ENCODE peak calls at places on chromosome 19, in nine cellular contexts. N, S, Q, P, C, F, E, K and I are unnamed samples.

GRCh38 chr19:46296722-46297431 is at the start of gene HIF3A:
- DNase-seq in N (no peak), S (peak), Q (peak), P (no peak), C (peak), F (peak), E (peak), K (no peak), I (peak)

GRCh38 chr19:15584541-15585115 is 30.4 kb upstream of the CYP4F8 start:
- DNase-seq in N (peak), S (peak), Q (peak), P (peak), C (no peak), F (peak), E (peak), K (peak), I (peak)

GRCh38 chr19:17136026-17136425 is 60.4 kb downstream of the MYO9B start:
- DNase-seq in N (no peak), S (peak), Q (no peak), P (no peak), C (no peak), F (no peak), E (peak), K (no peak), I (no peak)

GRCh38 chr19:15780595-15781418 is 6.7 kb upstream of the OR10H5 start:
- DNase-seq in N (no peak), S (no peak), Q (no peak), P (no peak), C (no peak), F (peak), E (no peak), K (no peak), I (no peak)

GRCh38 chr19:45577111-45577905 is 7.3 kb downstream of the OPA3 start:
- DNase-seq in N (no peak), S (peak), Q (peak), P (no peak), C (no peak), F (peak), E (peak), K (peak), I (no peak)

GRCh38 chr19:28425431-28425931 is 787.5 kb downstream of the UQCRFS1 start:
- DNase-seq in N (no peak), S (no peak), Q (no peak), P (no peak), C (no peak), F (no peak), E (no peak), K (no peak), I (no peak)

GRCh38 chr19:2167896-2168618 is 4.3 kb downstream of the DOT1L start:
- DNase-seq in N (no peak), S (no peak), Q (peak), P (no peak), C (peak), F (peak), E (no peak), K (peak), I (peak)

GRCh38 chr19:3201072-3201700 is 15.5 kb downstream of the NCLN start:
- DNase-seq in N (no peak), S (no peak), Q (no peak), P (no peak), C (no peak), F (no peak), E (no peak), K (no peak), I (no peak)

GRCh38 chr19:1668339-1669123 is 16.1 kb upstream of the TCF3 start:
- DNase-seq in N (peak), S (peak), Q (peak), P (no peak), C (peak), F (no peak), E (peak), K (no peak), I (peak)

GRCh38 chr19:49930483-49931011 is 1.2 kb upstream of the NUP62 start:
- DNase-seq in N (peak), S (peak), Q (no peak), P (no peak), C (no peak), F (no peak), E (peak), K (no peak), I (peak)

GRCh38 chr19:28883241-28883693 is 329.7 kb downstream of the UQCRFS1 start:
- DNase-seq in N (no peak), S (peak), Q (peak), P (no peak), C (peak), F (peak), E (peak), K (peak), I (no peak)

GRCh38 chr19:12364391-12365093 is 941 bp downstream of the ZNF442 start:
- DNase-seq in N (no peak), S (peak), Q (peak), P (no peak), C (peak), F (peak), E (no peak), K (peak), I (peak)

GRCh38 chr19:53771133-53771532 is 53.0 kb downstream of the NLRP12 start:
- DNase-seq in N (no peak), S (peak), Q (no peak), P (no peak), C (no peak), F (no peak), E (no peak), K (no peak), I (no peak)

GRCh38 chr19:3397266-3398022 is 31.1 kb downstream of the NFIC start:
- DNase-seq in N (no peak), S (peak), Q (peak), P (no peak), C (no peak), F (peak), E (peak), K (no peak), I (no peak)

GRCh38 chr19:18046066-18046718 is 38.2 kb downstream of the ARRDC2 start:
- DNase-seq in N (no peak), S (no peak), Q (peak), P (no peak), C (no peak), F (no peak), E (no peak), K (peak), I (peak)

GRCh38 chr19:48702701-48703100 is 6.9 kb downstream of the FUT2 start:
- DNase-seq in N (no peak), S (no peak), Q (no peak), P (no peak), C (no peak), F (no peak), E (no peak), K (no peak), I (no peak)

GRCh38 chr19:55146078-55146647 is 2.8 kb downstream of the TNNT1 start:
- DNase-seq in N (no peak), S (peak), Q (no peak), P (no peak), C (no peak), F (no peak), E (peak), K (no peak), I (no peak)

GRCh38 chr19:17234911-17235617 is 9.0 kb downstream of the OCEL1 start:
- DNase-seq in N (peak), S (peak), Q (peak), P (peak), C (peak), F (peak), E (peak), K (peak), I (no peak)

GRCh38 chr19:31979949-31980670 is 365.3 kb upstream of the ZNF507 start:
- DNase-seq in N (no peak), S (no peak), Q (no peak), P (no peak), C (no peak), F (peak), E (peak), K (no peak), I (no peak)

GRCh38 chr19:17938092-17938845 is 5.5 kb downstream of the CCDC124 start:
- DNase-seq in N (peak), S (peak), Q (peak), P (peak), C (peak), F (peak), E (peak), K (peak), I (peak)

GRCh38 chr19:8206147-8207087 is 2.8 kb upstream of the CERS4 start:
- DNase-seq in N (no peak), S (peak), Q (no peak), P (no peak), C (no peak), F (no peak), E (peak), K (no peak), I (no peak)

GRCh38 chr19:48878219-48879024 is 6.2 kb downstream of the PPP1R15A start:
- DNase-seq in N (no peak), S (no peak), Q (peak), P (peak), C (no peak), F (peak), E (no peak), K (peak), I (no peak)

GRCh38 chr19:57302020-57302465 is 18.2 kb upstream of the ZNF543 start:
- DNase-seq in N (no peak), S (no peak), Q (peak), P (no peak), C (no peak), F (no peak), E (no peak), K (peak), I (no peak)

GRCh38 chr19:16293133-16294085 is 31.2 kb upstream of the KLF2 start:
- DNase-seq in N (no peak), S (no peak), Q (peak), P (no peak), C (no peak), F (peak), E (no peak), K (peak), I (peak)

GRCh38 chr19:50184196-50184595 is 19.2 kb upstream of the MYH14 start:
- DNase-seq in N (no peak), S (no peak), Q (no peak), P (no peak), C (no peak), F (no peak), E (no peak), K (no peak), I (no peak)

GRCh38 chr19:10388957-10389356 is 8.6 kb upstream of the TYK2 start:
- DNase-seq in N (peak), S (peak), Q (peak), P (peak), C (peak), F (peak), E (peak), K (peak), I (peak)

GRCh38 chr19:38247734-38248268 is 8.4 kb downstream of the PPP1R14A start:
- DNase-seq in N (no peak), S (no peak), Q (no peak), P (no peak), C (no peak), F (no peak), E (peak), K (no peak), I (no peak)

GRCh38 chr19:46381346-46381745 is 32.0 kb downstream of the CCDC8 start:
- DNase-seq in N (no peak), S (no peak), Q (no peak), P (no peak), C (no peak), F (no peak), E (no peak), K (no peak), I (peak)

GRCh38 chr19:45424191-45425058 is 708 bp upstream of the ERCC1 start:
- DNase-seq in N (peak), S (peak), Q (peak), P (no peak), C (no peak), F (peak), E (peak), K (peak), I (peak)

GRCh38 chr19:10309423-10309822 is at the start of gene ZGLP1:
- DNase-seq in N (no peak), S (no peak), Q (no peak), P (no peak), C (no peak), F (no peak), E (no peak), K (no peak), I (no peak)

GRCh38 chr19:4914736-4915501 is 5.6 kb downstream of the UHRF1 start:
- DNase-seq in N (peak), S (no peak), Q (peak), P (peak), C (no peak), F (peak), E (no peak), K (peak), I (no peak)

GRCh38 chr19:44723952-44724319 is 24.6 kb upstream of the BCL3 start:
- DNase-seq in N (peak), S (peak), Q (peak), P (peak), C (peak), F (peak), E (peak), K (peak), I (peak)

DNA sequence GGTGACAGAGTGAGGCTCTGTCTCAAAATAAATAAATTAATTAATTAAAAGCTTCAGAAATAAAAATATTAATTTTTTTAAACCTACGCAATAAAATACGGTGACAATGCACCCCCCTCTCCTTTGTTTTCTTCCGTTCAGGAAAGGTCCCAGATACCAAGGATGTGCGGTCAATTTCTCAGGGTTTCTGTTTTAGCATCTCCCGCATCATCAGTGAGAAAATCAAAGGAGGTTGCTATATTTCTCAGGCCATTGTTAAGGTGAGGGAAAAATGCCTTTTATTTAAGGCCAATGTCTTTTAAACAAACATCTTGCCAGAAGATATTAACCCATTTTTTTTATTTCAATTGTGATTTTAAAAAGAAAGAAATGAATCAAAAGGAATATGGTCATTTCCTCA is 111.7 kb downstream of the INSR start:
- DNase-seq in N (no peak), S (no peak), Q (no peak), P (no peak), C (no peak), F (no peak), E (no peak), K (no peak), I (no peak)
- H3K4me3 ChIP-seq in N (no peak), S (no peak), Q (no peak), P (no peak), C (no peak), F (no peak), E (no peak), K (no peak), I (no peak)

GRCh38 chr19:35066121-35066520 is 24.6 kb downstream of the HPN start:
- DNase-seq in N (no peak), S (no peak), Q (no peak), P (no peak), C (no peak), F (no peak), E (no peak), K (no peak), I (no peak)

GRCh38 chr19:35066691-35067563 is 25.4 kb downstream of the HPN start:
- DNase-seq in N (peak), S (peak), Q (peak), P (peak), C (peak), F (peak), E (peak), K (peak), I (peak)

GRCh38 chr19:35063940-35064818 is 22.7 kb downstream of the HPN start:
- DNase-seq in N (no peak), S (no peak), Q (peak), P (no peak), C (no peak), F (no peak), E (no peak), K (peak), I (no peak)

GRCh38 chr19:35062942-35063341 is 21.4 kb downstream of the HPN start:
- DNase-seq in N (no peak), S (no peak), Q (no peak), P (no peak), C (no peak), F (no peak), E (no peak), K (no peak), I (no peak)

DNA sequence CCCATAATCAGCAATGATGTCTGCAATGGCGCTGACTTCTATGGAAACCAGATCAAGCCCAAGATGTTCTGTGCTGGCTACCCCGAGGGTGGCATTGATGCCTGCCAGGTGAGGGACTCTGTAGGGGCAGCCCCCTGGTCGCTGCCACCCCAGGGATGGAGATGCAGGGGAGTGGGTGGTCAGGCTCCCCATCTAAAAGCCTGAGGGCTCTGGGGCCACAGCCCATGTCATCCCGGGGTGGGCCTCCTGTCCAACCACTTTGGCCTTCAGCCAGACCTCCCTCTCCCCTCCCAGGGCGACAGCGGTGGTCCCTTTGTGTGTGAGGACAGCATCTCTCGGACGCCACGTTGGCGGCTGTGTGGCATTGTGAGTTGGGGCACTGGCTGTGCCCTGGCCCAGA is 24.1 kb downstream of the HPN start:
- DNase-seq in N (no peak), S (no peak), Q (no peak), P (no peak), C (no peak), F (no peak), E (no peak), K (no peak), I (no peak)
- H3K27ac ChIP-seq in N (no peak), S (no peak), Q (no peak), P (no peak), C (no peak), F (no peak), E (no peak), K (no peak), I (no peak)

GRCh38 chr19:342128-342455 is 2.5 kb downstream of the MIER2 start:
- DNase-seq in N (no peak), S (no peak), Q (no peak), P (no peak), C (no peak), F (no peak), E (no peak), K (no peak), I (no peak)
- H3K4me3 ChIP-seq in N (no peak), S (peak), Q (peak), P (no peak), C (no peak), F (no peak), E (peak), K (no peak), I (no peak)

DNA sequence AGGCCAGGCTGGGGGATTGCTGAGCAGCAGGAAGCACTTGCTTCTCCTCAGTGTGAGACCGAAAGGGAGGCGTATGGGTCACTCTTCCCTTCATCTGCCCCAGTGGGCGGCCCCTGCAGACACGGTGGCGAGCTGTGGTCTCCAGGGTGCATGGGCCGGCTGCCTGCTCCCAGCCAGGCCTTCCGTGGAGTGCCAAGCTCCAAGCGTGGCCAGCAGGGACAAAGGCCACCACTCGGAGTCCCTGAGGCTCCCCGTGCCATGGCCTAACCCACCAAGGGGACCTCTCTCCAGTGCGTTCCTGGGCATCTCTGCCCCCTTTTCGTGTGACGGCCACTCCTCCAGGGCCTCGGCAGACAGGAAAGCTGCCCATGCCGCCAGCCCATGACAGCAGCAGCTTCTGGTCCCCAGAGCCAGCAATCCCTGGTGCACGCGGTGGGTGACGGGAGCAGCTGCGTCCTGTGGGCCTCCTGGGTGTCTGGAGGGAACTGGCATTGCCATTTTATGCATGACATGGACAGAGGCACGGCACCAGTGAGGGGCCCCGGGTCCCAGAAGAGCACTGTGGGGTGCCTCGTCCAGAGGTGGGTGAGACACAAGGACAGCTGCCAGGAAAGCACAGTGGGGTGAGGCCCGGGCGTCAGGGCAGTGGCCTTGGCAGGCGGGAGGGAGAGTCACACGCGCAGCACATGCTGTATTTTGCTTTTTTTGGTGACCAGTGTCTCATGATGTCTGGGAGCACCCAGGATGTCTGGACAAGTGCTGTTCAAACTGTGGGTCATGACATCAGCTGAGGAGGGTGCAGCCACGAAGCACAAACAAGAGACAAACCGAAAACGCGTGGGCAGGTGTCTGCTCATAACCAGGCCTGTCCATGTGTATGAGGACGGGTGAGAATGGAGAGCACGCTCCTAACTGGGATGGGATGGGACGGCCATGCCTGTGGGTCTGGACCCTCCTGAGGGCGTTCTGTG is 32.3 kb downstream of the CEBPG start:
- DNase-seq in N (no peak), S (no peak), Q (no peak), P (no peak), C (no peak), F (no peak), E (no peak), K (no peak), I (peak)
- H3K27ac ChIP-seq in N (no peak), S (no peak), Q (no peak), P (no peak), C (no peak), F (no peak), E (no peak), K (no peak), I (no peak)

DNA sequence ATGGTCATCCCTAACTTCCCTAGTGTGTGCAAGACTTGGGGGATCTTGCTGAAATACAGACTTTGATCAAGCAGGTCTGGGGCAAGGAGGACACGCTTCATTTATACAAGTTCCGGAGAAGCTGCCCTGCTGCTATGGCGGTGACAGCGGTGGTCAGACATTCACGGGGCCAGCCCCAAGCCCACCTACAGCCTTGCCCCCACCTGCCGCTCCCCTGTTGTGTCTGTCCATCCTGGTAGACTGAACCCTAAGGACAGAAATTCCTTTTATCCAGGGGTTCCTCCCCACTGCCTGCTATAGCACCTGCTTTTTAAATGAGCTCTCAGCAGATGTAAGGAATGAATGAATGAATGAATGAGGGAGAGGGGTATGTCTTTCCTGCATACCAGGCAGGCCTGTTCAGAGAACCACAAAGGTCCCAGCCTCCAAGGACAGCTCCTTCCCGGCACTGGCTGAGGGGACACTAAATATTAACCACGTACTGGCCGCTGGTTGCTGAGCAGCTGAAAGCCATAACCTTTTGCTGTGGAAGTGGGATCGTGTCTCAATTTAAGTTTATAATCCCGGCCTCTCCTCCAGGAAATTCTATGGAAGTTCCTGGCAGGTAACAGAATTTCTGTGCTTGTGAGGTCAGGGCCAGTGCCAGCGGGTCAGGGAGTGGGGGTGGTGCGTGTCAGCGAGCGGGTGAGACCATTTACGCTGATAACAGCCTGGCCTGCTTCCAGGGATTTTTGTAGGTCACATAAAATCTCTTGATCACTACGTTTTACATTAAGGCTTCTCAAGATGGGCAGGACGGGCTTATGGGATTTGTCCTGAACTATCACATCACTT is 27.1 kb downstream of the TSSK6 start:
- DNase-seq in N (no peak), S (peak), Q (no peak), P (peak), C (peak), F (peak), E (peak), K (no peak), I (peak)
- H3K4me3 ChIP-seq in N (no peak), S (no peak), Q (no peak), P (peak), C (no peak), F (no peak), E (no peak), K (no peak), I (peak)